ENCODE peak calls at places on chromosome 22, in six cellular contexts. P is keratinocyte; Q is CD4-positive, alpha-beta T cell; V is Calu3; O is mammary epithelial cell; M is osteocyte. G is an unnamed sample.

GRCh38 chr22:31857247-31857646 is 87.1 kb upstream of the YWHAH start:
- DNase-seq in P (no peak), Q (no peak), V (no peak), O (peak), M (no peak), G (no peak)

GRCh38 chr22:29225422-29226090 is 19.9 kb downstream of the EMID1 start:
- DNase-seq in P (no peak), Q (no peak), V (no peak), O (no peak), M (no peak), G (no peak)

GRCh38 chr22:33720166-33720878 is 200.0 kb downstream of the LARGE1 start:
- DNase-seq in P (no peak), Q (no peak), V (no peak), O (no peak), M (no peak), G (no peak)

GRCh38 chr22:46053563-46054090 is 76.7 kb upstream of the WNT7B start:
- DNase-seq in P (no peak), Q (peak), V (peak), O (peak), M (no peak), G (peak)

GRCh38 chr22:33539902-33540751 is 380.1 kb downstream of the LARGE1 start:
- DNase-seq in P (no peak), Q (no peak), V (peak), O (no peak), M (no peak), G (no peak)

GRCh38 chr22:31680764-31681624 is 19.0 kb upstream of the PISD start:
- DNase-seq in P (no peak), Q (no peak), V (no peak), O (peak), M (no peak), G (no peak)

GRCh38 chr22:45804986-45805325 is 133.3 kb downstream of the ATXN10 start:
- DNase-seq in P (peak), Q (no peak), V (peak), O (peak), M (no peak), G (no peak)

GRCh38 chr22:46233231-46233630 is 16.9 kb downstream of the CDPF1 start:
- DNase-seq in P (no peak), Q (no peak), V (no peak), O (peak), M (peak), G (no peak)

GRCh38 chr22:48615171-48616008 is 1212.3 kb downstream of the BRD1 start:
- DNase-seq in P (no peak), Q (no peak), V (no peak), O (no peak), M (no peak), G (no peak)

GRCh38 chr22:24601217-24602104 is 1.5 kb upstream of the GGT1 start:
- DNase-seq in P (no peak), Q (no peak), V (peak), O (no peak), M (no peak), G (no peak)

GRCh38 chr22:46500201-46500600 is 37.2 kb downstream of the CELSR1 start:
- DNase-seq in P (no peak), Q (no peak), V (no peak), O (no peak), M (no peak), G (no peak)

GRCh38 chr22:31537019-31537535 is 40.7 kb downstream of the SFI1 start:
- DNase-seq in P (no peak), Q (no peak), V (no peak), O (no peak), M (no peak), G (no peak)

GRCh38 chr22:25357606-25358420 is 138.4 kb downstream of the CRYBB2 start:
- DNase-seq in P (no peak), Q (no peak), V (no peak), O (no peak), M (no peak), G (no peak)

GRCh38 chr22:19800306-19800705 is 39.7 kb downstream of the TBX1 start:
- DNase-seq in P (no peak), Q (no peak), V (no peak), O (no peak), M (no peak), G (no peak)
- TF ChIP-seq CTCF in P (no peak), Q (no peak), V (no peak), O (no peak), M (no peak), G (no peak)

DNA sequence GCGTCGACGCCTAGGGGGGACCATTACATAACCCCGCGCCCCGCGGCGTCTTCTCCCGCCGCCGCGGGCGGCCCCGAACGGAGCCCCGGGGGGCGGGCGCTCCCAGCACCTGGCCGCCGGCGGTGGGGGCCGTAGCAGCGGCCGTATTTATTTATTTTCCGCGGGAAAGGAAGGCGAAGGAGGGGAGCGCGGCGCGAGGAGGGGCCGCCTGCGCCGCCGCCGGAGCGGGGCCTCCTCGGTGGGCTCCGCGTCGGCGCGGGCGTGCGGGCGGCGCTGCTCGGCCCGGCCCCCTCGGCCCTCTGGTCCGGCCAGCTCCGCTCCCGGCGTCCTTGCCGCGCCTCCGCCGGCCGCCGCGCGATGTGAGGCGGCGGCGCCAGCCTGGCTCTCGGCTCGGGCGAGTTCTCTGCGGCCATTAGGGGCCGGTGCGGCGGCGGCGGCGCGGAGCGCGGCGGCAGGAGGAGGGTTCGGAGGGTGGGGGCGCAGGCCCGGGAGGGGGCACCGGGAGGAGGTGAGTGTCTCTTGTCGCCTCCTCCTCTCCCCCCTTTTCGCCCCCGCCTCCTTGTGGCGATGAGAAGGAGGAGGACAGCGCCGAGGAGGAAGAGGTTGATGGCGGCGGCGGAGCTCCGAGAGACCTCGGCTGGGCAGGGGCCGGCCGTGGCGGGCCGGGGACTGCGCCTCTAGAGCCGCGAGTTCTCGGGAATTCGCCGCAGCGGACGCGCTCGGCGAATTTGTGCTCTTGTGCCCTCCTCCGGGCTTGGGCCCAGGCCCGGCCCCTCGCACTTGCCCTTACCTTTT is at the start of gene EP300:
- DNase-seq in P (no peak), Q (peak), V (peak), O (peak), M (peak), G (peak)
- TF ChIP-seq CTCF in P (peak), Q (peak), V (peak), O (no peak), M (peak), G (no peak)

GRCh38 chr22:30282616-30283046 is 6.7 kb downstream of the CASTOR1 start:
- DNase-seq in P (no peak), Q (no peak), V (no peak), O (no peak), M (no peak), G (no peak)
- TF ChIP-seq CTCF in P (no peak), Q (no peak), V (no peak), O (no peak), M (no peak), G (no peak)

GRCh38 chr22:19723990-19724827 is 870 bp downstream of the GP1BB start:
- DNase-seq in P (no peak), Q (no peak), V (peak), O (no peak), M (no peak), G (no peak)

GRCh38 chr22:19722175-19722914 is 994 bp upstream of the GP1BB start:
- DNase-seq in P (no peak), Q (no peak), V (no peak), O (no peak), M (no peak), G (no peak)

GRCh38 chr22:19724927-19725661 is 1.8 kb downstream of the GP1BB start:
- DNase-seq in P (no peak), Q (no peak), V (no peak), O (no peak), M (no peak), G (no peak)

GRCh38 chr22:19722915-19723164 is 499 bp upstream of the GP1BB start:
- DNase-seq in P (no peak), Q (no peak), V (no peak), O (no peak), M (no peak), G (no peak)

DNA sequence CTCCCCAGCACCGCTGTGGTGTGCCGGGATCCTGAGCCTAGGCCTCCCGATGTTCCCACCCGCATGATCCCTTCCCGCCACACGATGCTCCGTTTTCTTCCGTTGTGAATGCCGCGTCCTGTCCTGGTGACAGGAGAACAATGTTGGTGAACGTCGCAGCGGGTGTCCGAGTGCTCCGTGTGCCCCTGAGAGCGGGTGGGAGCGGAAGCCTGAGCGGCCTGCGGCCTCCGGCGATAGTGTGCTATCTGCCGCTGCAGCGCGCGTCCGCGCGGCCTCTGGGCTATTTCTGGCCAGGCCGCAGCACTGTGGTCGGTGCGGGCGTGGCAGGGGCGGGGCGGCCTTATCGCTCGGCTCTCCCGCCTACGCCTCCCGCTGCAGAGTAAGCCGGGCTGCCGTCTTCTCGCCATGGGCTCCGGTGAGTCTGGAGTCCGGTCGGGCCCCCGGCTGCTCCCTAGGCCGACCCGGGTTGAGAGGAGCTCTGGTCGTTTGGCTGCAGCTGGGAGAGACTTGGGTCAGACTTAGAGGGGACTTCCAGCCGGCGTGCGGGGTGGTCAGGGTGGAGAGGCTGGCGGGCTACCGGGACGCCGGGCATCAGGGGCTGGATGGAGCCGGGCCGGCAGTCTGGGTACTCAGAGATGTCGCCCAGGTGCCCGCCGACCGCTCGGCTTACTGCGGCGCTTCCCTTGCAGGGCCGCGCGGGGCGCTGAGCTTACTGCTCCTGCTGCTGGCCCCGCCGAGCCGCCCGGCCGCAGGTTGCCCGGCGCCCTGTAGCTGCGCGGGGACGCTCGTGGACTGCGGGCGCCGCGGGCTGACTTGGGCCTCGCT is at the start of gene GP1BB:
- DNase-seq in P (no peak), Q (no peak), V (peak), O (no peak), M (no peak), G (no peak)
- TF ChIP-seq CTCF in P (peak), Q (no peak), V (peak), O (no peak), M (no peak), G (no peak)

GRCh38 chr22:50057868-50058311 is at the start of gene TTLL8:
- DNase-seq in P (no peak), Q (no peak), V (no peak), O (no peak), M (no peak), G (no peak)

GRCh38 chr22:50059185-50059880 is 1.2 kb upstream of the TTLL8 start:
- DNase-seq in P (no peak), Q (no peak), V (no peak), O (no peak), M (no peak), G (no peak)

GRCh38 chr22:50057292-50057867 is 718 bp downstream of the TTLL8 start:
- DNase-seq in P (no peak), Q (no peak), V (no peak), O (no peak), M (no peak), G (no peak)

GRCh38 chr22:50059881-50060262 is 1.8 kb upstream of the TTLL8 start:
- DNase-seq in P (no peak), Q (no peak), V (no peak), O (no peak), M (no peak), G (no peak)

GRCh38 chr22:50058338-50059184 is 463 bp upstream of the TTLL8 start:
- DNase-seq in P (no peak), Q (no peak), V (no peak), O (no peak), M (no peak), G (no peak)
- TF ChIP-seq CTCF in P (no peak), Q (no peak), V (no peak), O (no peak), M (no peak), G (no peak)

GRCh38 chr22:38142606-38143005 is 32.1 kb upstream of the BAIAP2L2 start:
- DNase-seq in P (no peak), Q (no peak), V (no peak), O (no peak), M (no peak), G (no peak)

GRCh38 chr22:38148252-38148651 is 33.4 kb downstream of the PLA2G6 start:
- DNase-seq in P (no peak), Q (no peak), V (no peak), O (peak), M (no peak), G (no peak)

GRCh38 chr22:38141574-38141973 is 31.1 kb upstream of the BAIAP2L2 start:
- DNase-seq in P (no peak), Q (no peak), V (no peak), O (no peak), M (no peak), G (no peak)

GRCh38 chr22:38139901-38140300 is 29.4 kb upstream of the BAIAP2L2 start:
- DNase-seq in P (no peak), Q (no peak), V (no peak), O (no peak), M (peak), G (no peak)

GRCh38 chr22:38144025-38144405 is 33.5 kb upstream of the BAIAP2L2 start:
- DNase-seq in P (no peak), Q (no peak), V (no peak), O (no peak), M (no peak), G (no peak)
- TF ChIP-seq CTCF in P (no peak), Q (no peak), V (no peak), O (no peak), M (no peak), G (no peak)

GRCh38 chr22:27714076-27714475 is 87.5 kb downstream of the MN1 start:
- DNase-seq in P (no peak), Q (no peak), V (no peak), O (peak), M (no peak), G (no peak)

GRCh38 chr22:27711756-27712155 is 89.8 kb downstream of the MN1 start:
- DNase-seq in P (no peak), Q (no peak), V (no peak), O (no peak), M (no peak), G (no peak)

GRCh38 chr22:27717094-27717493 is 84.5 kb downstream of the MN1 start:
- DNase-seq in P (no peak), Q (no peak), V (no peak), O (no peak), M (no peak), G (no peak)

GRCh38 chr22:27716074-27716473 is 85.5 kb downstream of the MN1 start:
- DNase-seq in P (no peak), Q (no peak), V (no peak), O (no peak), M (no peak), G (no peak)

GRCh38 chr22:27715078-27715477 is 86.5 kb downstream of the MN1 start:
- DNase-seq in P (no peak), Q (no peak), V (no peak), O (no peak), M (no peak), G (no peak)
- TF ChIP-seq CTCF in P (peak), Q (no peak), V (no peak), O (peak), M (peak), G (no peak)